ENCODE peak calls at places on chromosomes 11 and 22, in four cellular contexts. One of them, this sample, is unnamed. For H3K36me3 and H3K27me3, the result is how much of the 10 kb centered on the place peaks cover.

GRCh38 chr22:38067028-38067415 is 9.8 kb downstream of the PICK1 start:
- DNase-seq in sigmoid colon: no peak
- DNase-seq in endothelial cell of umbilical vein: no peak
- DNase-seq in Peyer's patch: no peak
- DNase-seq in this sample: no peak

GRCh38 chr22:24727218-24727851 is 47.2 kb downstream of the PIWIL3 start:
- DNase-seq in endothelial cell of umbilical vein: peak
- DNase-seq in sigmoid colon: no peak
- DNase-seq in Peyer's patch: no peak
- DNase-seq in this sample: no peak

GRCh38 chr11:8192016-8192895 is 23.4 kb upstream of the RIC3 start:
- DNase-seq in endothelial cell of umbilical vein: peak
- DNase-seq in Peyer's patch: peak
- DNase-seq in sigmoid colon: no peak
- DNase-seq in this sample: no peak

GRCh38 chr22:49076300-49077035 is 751.2 kb downstream of the BRD1 start:
- DNase-seq in sigmoid colon: peak
- DNase-seq in Peyer's patch: no peak
- DNase-seq in endothelial cell of umbilical vein: no peak
- DNase-seq in this sample: no peak

GRCh38 chr22:33480118-33480517 is 421.9 kb upstream of the SYN3 start:
- DNase-seq in sigmoid colon: no peak
- DNase-seq in Peyer's patch: no peak
- DNase-seq in endothelial cell of umbilical vein: no peak
- DNase-seq in this sample: no peak

GRCh38 chr22:44026630-44027511 is 2.8 kb downstream of the PARVB start:
- DNase-seq in Peyer's patch: peak
- DNase-seq in sigmoid colon: peak
- DNase-seq in endothelial cell of umbilical vein: peak
- DNase-seq in this sample: peak

GRCh38 chr22:30204015-30204741 is 42.4 kb downstream of the LIF start:
- DNase-seq in sigmoid colon: no peak
- DNase-seq in Peyer's patch: no peak
- DNase-seq in endothelial cell of umbilical vein: no peak
- DNase-seq in this sample: no peak

GRCh38 chr11:37657645-37658044 is 1059.6 kb upstream of the RAG2 start:
- DNase-seq in endothelial cell of umbilical vein: peak
- DNase-seq in Peyer's patch: no peak
- DNase-seq in sigmoid colon: no peak
- DNase-seq in this sample: no peak

GRCh38 chr11:17735823-17736772 is 1.5 kb downstream of the KCNC1 start:
- DNase-seq in endothelial cell of umbilical vein: no peak
- DNase-seq in sigmoid colon: peak
- DNase-seq in Peyer's patch: peak
- DNase-seq in this sample: no peak

GRCh38 chr22:26981111-26981510 is 323.7 kb downstream of the MIAT start:
- DNase-seq in Peyer's patch: no peak
- DNase-seq in sigmoid colon: peak
- DNase-seq in endothelial cell of umbilical vein: no peak
- DNase-seq in this sample: no peak

GRCh38 chr11:109960831-109961230 is 132.4 kb upstream of the ZC3H12C start:
- DNase-seq in endothelial cell of umbilical vein: no peak
- DNase-seq in Peyer's patch: no peak
- DNase-seq in sigmoid colon: no peak
- DNase-seq in this sample: no peak

GRCh38 chr11:83079820-83080219 is 8.1 kb upstream of the RAB30 start:
- DNase-seq in Peyer's patch: no peak
- DNase-seq in sigmoid colon: no peak
- DNase-seq in endothelial cell of umbilical vein: no peak
- DNase-seq in this sample: no peak

GRCh38 chr11:124943242-124943641 is 7.4 kb upstream of the HEPACAM start:
- DNase-seq in sigmoid colon: no peak
- DNase-seq in endothelial cell of umbilical vein: no peak
- DNase-seq in Peyer's patch: no peak
- DNase-seq in this sample: no peak

GRCh38 chr11:123815116-123815515 is 9.0 kb upstream of the OR6M1 start:
- DNase-seq in endothelial cell of umbilical vein: no peak
- DNase-seq in Peyer's patch: no peak
- DNase-seq in sigmoid colon: no peak
- DNase-seq in this sample: no peak

GRCh38 chr11:84501750-84502149 is 1125.4 kb downstream of the DLG2 start:
- DNase-seq in sigmoid colon: no peak
- DNase-seq in Peyer's patch: no peak
- DNase-seq in endothelial cell of umbilical vein: no peak
- DNase-seq in this sample: no peak

GRCh38 chr11:119306373-119306890 is 10.5 kb downstream of the MCAM start:
- DNase-seq in sigmoid colon: no peak
- DNase-seq in endothelial cell of umbilical vein: peak
- DNase-seq in Peyer's patch: no peak
- DNase-seq in this sample: peak

GRCh38 chr11:12200359-12201015 is 90.1 kb downstream of the MICAL2 start:
- DNase-seq in endothelial cell of umbilical vein: peak
- DNase-seq in Peyer's patch: no peak
- DNase-seq in sigmoid colon: peak
- DNase-seq in this sample: no peak

GRCh38 chr11:12196862-12197261 is 86.5 kb downstream of the MICAL2 start:
- DNase-seq in sigmoid colon: no peak
- DNase-seq in Peyer's patch: no peak
- DNase-seq in endothelial cell of umbilical vein: no peak
- DNase-seq in this sample: no peak

GRCh38 chr11:12201016-12201985 is 90.9 kb downstream of the MICAL2 start:
- DNase-seq in endothelial cell of umbilical vein: peak
- DNase-seq in sigmoid colon: no peak
- DNase-seq in Peyer's patch: no peak
- DNase-seq in this sample: no peak

GRCh38 chr11:12198261-12198925 is 88.0 kb downstream of the MICAL2 start:
- DNase-seq in sigmoid colon: no peak
- DNase-seq in Peyer's patch: no peak
- DNase-seq in endothelial cell of umbilical vein: no peak
- DNase-seq in this sample: no peak

GRCh38 chr11:12199231-12199948 is 89.0 kb downstream of the MICAL2 start:
- DNase-seq in sigmoid colon: no peak
- DNase-seq in Peyer's patch: no peak
- DNase-seq in endothelial cell of umbilical vein: peak
- DNase-seq in this sample: peak
- H3K27ac ChIP-seq in sigmoid colon: peak
- H3K27ac ChIP-seq in Peyer's patch: peak
- H3K27ac ChIP-seq in endothelial cell of umbilical vein: peak
- H3K27ac ChIP-seq in this sample: peak

GRCh38 chr11:107804219-107804618 is 54.4 kb downstream of the SLC35F2 start:
- DNase-seq in Peyer's patch: no peak
- DNase-seq in endothelial cell of umbilical vein: no peak
- DNase-seq in sigmoid colon: no peak
- DNase-seq in this sample: no peak

GRCh38 chr11:107801641-107802040 is 56.9 kb downstream of the SLC35F2 start:
- DNase-seq in sigmoid colon: no peak
- DNase-seq in endothelial cell of umbilical vein: no peak
- DNase-seq in Peyer's patch: no peak
- DNase-seq in this sample: no peak

GRCh38 chr11:107799245-107799859 is 59.2 kb downstream of the SLC35F2 start:
- DNase-seq in sigmoid colon: peak
- DNase-seq in Peyer's patch: peak
- DNase-seq in endothelial cell of umbilical vein: peak
- DNase-seq in this sample: peak
- H3K36me3 ChIP-seq in sigmoid colon: under half
- H3K36me3 ChIP-seq in Peyer's patch: under half
- H3K36me3 ChIP-seq in endothelial cell of umbilical vein: under half
- H3K36me3 ChIP-seq in this sample: under half

GRCh38 chr11:120337896-120338840 is 2.0 kb downstream of the ARHGEF12 start:
- DNase-seq in endothelial cell of umbilical vein: peak
- DNase-seq in Peyer's patch: no peak
- DNase-seq in sigmoid colon: no peak
- DNase-seq in this sample: no peak

GRCh38 chr11:120340529-120340928 is 4.3 kb downstream of the ARHGEF12 start:
- DNase-seq in Peyer's patch: no peak
- DNase-seq in sigmoid colon: no peak
- DNase-seq in endothelial cell of umbilical vein: peak
- DNase-seq in this sample: peak

GRCh38 chr11:120336641-120337132 is 474 bp downstream of the ARHGEF12 start:
- DNase-seq in Peyer's patch: no peak
- DNase-seq in endothelial cell of umbilical vein: peak
- DNase-seq in sigmoid colon: peak
- DNase-seq in this sample: peak

GRCh38 chr11:120337133-120337895 is 1.1 kb downstream of the ARHGEF12 start:
- DNase-seq in sigmoid colon: peak
- DNase-seq in Peyer's patch: peak
- DNase-seq in endothelial cell of umbilical vein: peak
- DNase-seq in this sample: peak

DNA sequence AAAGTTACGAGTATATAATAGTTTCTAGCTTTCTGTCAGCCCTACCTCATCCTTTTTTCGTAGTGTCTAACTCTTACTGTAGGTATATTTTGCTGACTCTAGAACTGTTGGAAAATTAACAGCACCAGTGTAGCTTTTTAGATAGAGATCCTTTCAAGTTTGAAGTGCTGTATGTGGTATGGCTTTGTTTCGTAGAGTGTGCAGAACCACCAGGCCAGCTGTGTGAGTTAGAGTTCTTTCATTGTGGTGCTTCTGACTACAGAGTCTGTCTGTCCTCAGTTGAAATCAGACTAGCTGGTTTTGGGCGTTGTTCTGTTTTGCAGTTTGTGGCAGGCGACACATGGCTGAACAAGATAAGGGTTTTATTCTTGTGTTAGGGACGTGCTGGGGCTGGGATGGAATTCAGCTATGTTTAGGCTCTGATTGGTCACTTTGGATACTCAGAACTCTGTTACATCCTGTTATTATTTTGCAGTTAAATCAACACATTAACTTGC is 3.2 kb downstream of the ARHGEF12 start:
- DNase-seq in endothelial cell of umbilical vein: peak
- DNase-seq in Peyer's patch: no peak
- DNase-seq in sigmoid colon: no peak
- DNase-seq in this sample: no peak
- H3K27me3 ChIP-seq in endothelial cell of umbilical vein: under half
- H3K27me3 ChIP-seq in Peyer's patch: under half
- H3K27me3 ChIP-seq in sigmoid colon: under half
- H3K27me3 ChIP-seq in this sample: under half

GRCh38 chr11:9757809-9758675 is 94.2 kb downstream of the SWAP70 start:
- DNase-seq in Peyer's patch: peak
- DNase-seq in endothelial cell of umbilical vein: peak
- DNase-seq in sigmoid colon: peak
- DNase-seq in this sample: peak

GRCh38 chr11:9759519-9760179 is 95.8 kb downstream of the SWAP70 start:
- DNase-seq in sigmoid colon: peak
- DNase-seq in Peyer's patch: peak
- DNase-seq in endothelial cell of umbilical vein: peak
- DNase-seq in this sample: peak

GRCh38 chr11:9760180-9760550 is 96.3 kb downstream of the SWAP70 start:
- DNase-seq in sigmoid colon: peak
- DNase-seq in Peyer's patch: peak
- DNase-seq in endothelial cell of umbilical vein: no peak
- DNase-seq in this sample: no peak

GRCh38 chr11:9756878-9757277 is 93.0 kb downstream of the SWAP70 start:
- DNase-seq in sigmoid colon: no peak
- DNase-seq in Peyer's patch: no peak
- DNase-seq in endothelial cell of umbilical vein: no peak
- DNase-seq in this sample: no peak

GRCh38 chr11:9758676-9759518 is 95.0 kb downstream of the SWAP70 start:
- DNase-seq in Peyer's patch: peak
- DNase-seq in sigmoid colon: peak
- DNase-seq in endothelial cell of umbilical vein: peak
- DNase-seq in this sample: peak
- H3K27ac ChIP-seq in Peyer's patch: peak
- H3K27ac ChIP-seq in sigmoid colon: peak
- H3K27ac ChIP-seq in endothelial cell of umbilical vein: peak
- H3K27ac ChIP-seq in this sample: peak

GRCh38 chr11:69321877-69322350 is 28.0 kb downstream of the MYEOV start:
- DNase-seq in Peyer's patch: peak
- DNase-seq in sigmoid colon: peak
- DNase-seq in endothelial cell of umbilical vein: peak
- DNase-seq in this sample: no peak
- H3K36me3 ChIP-seq in Peyer's patch: under half
- H3K36me3 ChIP-seq in sigmoid colon: under half
- H3K36me3 ChIP-seq in endothelial cell of umbilical vein: under half
- H3K36me3 ChIP-seq in this sample: under half

DNA sequence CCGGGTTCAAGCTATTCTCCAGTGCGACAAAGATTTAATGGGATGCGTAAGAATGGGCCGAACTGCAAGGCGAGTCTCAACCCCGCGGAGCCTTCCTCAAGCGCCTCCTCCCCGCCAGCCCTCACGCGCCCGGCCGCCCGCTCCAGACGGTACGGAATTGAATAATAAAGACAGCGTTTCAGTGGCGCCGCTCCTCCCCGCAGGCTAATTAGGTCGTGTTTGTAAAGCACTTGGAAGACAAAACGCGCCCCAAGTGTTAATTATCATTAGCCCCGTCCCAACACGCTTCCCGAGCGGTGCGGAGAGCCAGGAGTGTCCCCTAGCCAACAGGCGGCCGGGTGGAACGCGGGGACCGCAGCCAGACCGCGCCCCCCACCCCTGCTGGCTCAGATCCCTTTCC is 192.0 kb downstream of the BUD13 start:
- DNase-seq in endothelial cell of umbilical vein: no peak
- DNase-seq in Peyer's patch: no peak
- DNase-seq in sigmoid colon: no peak
- DNase-seq in this sample: no peak
- H3K27me3 ChIP-seq in endothelial cell of umbilical vein: half or more
- H3K27me3 ChIP-seq in Peyer's patch: under half
- H3K27me3 ChIP-seq in sigmoid colon: half or more
- H3K27me3 ChIP-seq in this sample: under half